ENCODE peak calls at places on chromosomes 2 and 18, in six cellular contexts. H is non-pigmented ciliary epithelial cell; O is stimulated activated CD8-positive, alpha-beta memory T cell treated with anti-CD3 and anti-CD28 coated beads, Interleukin-4, amount 100 ng/mL, for 1 hour; Z is H7; N is NCI-H460; Y is HS-5. Q is an unnamed sample.

GRCh38 chr18:2425426-2426317 is 145.6 kb downstream of the METTL4 start:
- DNase-seq in H (no peak), O (no peak), Z (no peak), N (no peak), Y (no peak), Q (no peak)

GRCh38 chr2:164739966-164740365 is 101.7 kb downstream of the COBLL1 start:
- DNase-seq in H (no peak), O (no peak), Z (no peak), N (no peak), Y (peak), Q (no peak)

GRCh38 chr18:55086931-55087330 is 127.7 kb upstream of the CCDC68 start:
- DNase-seq in H (no peak), O (no peak), Z (no peak), N (no peak), Y (no peak), Q (no peak)

GRCh38 chr18:49697757-49698595 is 115.4 kb downstream of the ACAA2 start:
- DNase-seq in H (no peak), O (no peak), Z (peak), N (no peak), Y (no peak), Q (no peak)

GRCh38 chr18:44502790-44503189 is 177.9 kb upstream of the SETBP1 start:
- DNase-seq in H (no peak), O (no peak), Z (no peak), N (no peak), Y (no peak), Q (no peak)

GRCh38 chr2:47119001-47119400 is 36.1 kb downstream of the STPG4 start:
- DNase-seq in H (peak), O (no peak), Z (no peak), N (no peak), Y (peak), Q (no peak)

GRCh38 chr18:75161629-75162028 is 47.3 kb downstream of the PTGR3 start:
- DNase-seq in H (no peak), O (no peak), Z (no peak), N (peak), Y (peak), Q (no peak)

GRCh38 chr2:236190674-236191073 is 22.5 kb upstream of the GBX2 start:
- DNase-seq in H (no peak), O (no peak), Z (no peak), N (no peak), Y (no peak), Q (no peak)